ENCODE peak calls at places on chromosomes 3 and 15, in eight cellular contexts. Q, X, N, R, C, P, T and Y are unnamed samples.

GRCh38 chr3:123816673-123817207 is 67.4 kb downstream of the MYLK start:
- DNase-seq in Q (no peak), X (peak), N (no peak), R (peak), C (peak), P (peak), T (no peak), Y (peak)

GRCh38 chr15:33553157-33553556 is 242.4 kb downstream of the RYR3 start:
- DNase-seq in Q (no peak), X (no peak), N (no peak), R (no peak), C (no peak), P (peak), T (no peak), Y (no peak)

GRCh38 chr3:62248831-62249776 is 124.2 kb downstream of the FEZF2 start:
- DNase-seq in Q (peak), X (no peak), N (no peak), R (no peak), C (peak), P (no peak), T (no peak), Y (no peak)

GRCh38 chr3:39254806-39255449 is 24.9 kb downstream of the CX3CR1 start:
- DNase-seq in Q (no peak), X (peak), N (peak), R (no peak), C (peak), P (peak), T (no peak), Y (peak)

GRCh38 chr3:178159691-178160090 is 376.5 kb upstream of the KCNMB2 start:
- DNase-seq in Q (no peak), X (no peak), N (no peak), R (no peak), C (no peak), P (no peak), T (no peak), Y (peak)

GRCh38 chr15:32029409-32029861 is 880 bp upstream of the CHRNA7 start:
- DNase-seq in Q (peak), X (no peak), N (no peak), R (no peak), C (peak), P (no peak), T (no peak), Y (no peak)

GRCh38 chr3:43388909-43389308 is 102.6 kb downstream of the SNRK start:
- DNase-seq in Q (no peak), X (peak), N (no peak), R (no peak), C (no peak), P (no peak), T (no peak), Y (peak)

GRCh38 chr15:91258436-91258779 is 158.4 kb downstream of the SV2B start:
- DNase-seq in Q (no peak), X (no peak), N (no peak), R (no peak), C (no peak), P (no peak), T (no peak), Y (no peak)

GRCh38 chr3:124117486-124117885 is 125.6 kb upstream of the ROPN1 start:
- DNase-seq in Q (no peak), X (peak), N (no peak), R (peak), C (peak), P (peak), T (no peak), Y (peak)

GRCh38 chr15:43779016-43779415 is 2.2 kb upstream of the ELL3 start:
- DNase-seq in Q (no peak), X (no peak), N (no peak), R (no peak), C (no peak), P (no peak), T (no peak), Y (no peak)

DNA sequence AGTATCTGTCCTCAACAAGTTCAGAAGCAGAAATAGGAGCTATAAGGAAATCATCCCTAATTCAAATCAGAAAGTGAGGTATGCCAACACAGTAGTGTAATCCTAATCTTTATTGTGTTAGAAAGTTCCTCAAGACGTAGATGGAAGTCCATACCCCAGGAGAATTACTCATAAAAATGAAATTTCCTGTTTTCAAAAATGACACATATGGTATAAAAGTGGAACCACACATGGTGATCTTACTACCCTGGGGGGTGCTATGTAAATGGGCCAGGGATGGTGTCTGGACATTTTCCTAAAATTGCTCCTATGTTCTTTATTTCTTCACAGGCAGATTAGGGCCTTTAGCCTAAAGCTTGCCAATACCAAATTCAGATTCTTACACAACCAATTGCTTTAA is 204.1 kb downstream of the ARRDC4 start:
- DNase-seq in Q (no peak), X (no peak), N (peak), R (no peak), C (peak), P (peak), T (no peak), Y (no peak)
- H3K4me3 ChIP-seq in Q (no peak), X (no peak), N (no peak), R (no peak), C (no peak), P (no peak), T (no peak), Y (no peak)

DNA sequence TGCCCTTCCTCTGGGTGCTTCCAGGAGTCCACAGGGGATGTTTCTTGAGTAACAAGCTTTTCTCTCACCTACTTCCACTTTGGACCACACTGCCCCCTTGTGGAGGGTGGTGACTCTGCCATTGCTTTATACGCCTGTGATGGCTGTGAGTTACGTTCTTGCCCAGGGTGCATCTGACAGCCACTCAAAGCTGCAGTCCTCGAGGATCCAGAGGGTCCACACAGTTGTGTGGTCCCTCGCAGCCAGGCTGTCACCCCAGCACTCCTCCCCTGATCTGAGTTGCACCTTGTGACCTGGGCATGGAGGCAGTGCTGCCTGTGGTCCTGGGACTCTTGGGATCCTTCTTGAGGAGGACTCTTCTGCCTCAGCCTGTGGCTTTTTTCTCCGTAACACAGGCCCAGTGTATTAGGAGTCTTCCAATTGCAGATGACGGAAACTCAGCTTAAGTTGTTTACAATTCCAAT is 23.4 kb downstream of the FOXL2 start:
- DNase-seq in Q (peak), X (peak), N (peak), R (peak), C (peak), P (peak), T (no peak), Y (peak)
- TF ChIP-seq CTCF in Q (peak), X (peak), N (peak), R (peak), C (peak), P (peak), T (peak), Y (peak)

GRCh38 chr15:84750583-84751092 is 2.2 kb downstream of the ZNF592 start:
- DNase-seq in Q (no peak), X (no peak), N (no peak), R (no peak), C (no peak), P (no peak), T (no peak), Y (no peak)
- H3K4me3 ChIP-seq in Q (peak), X (peak), N (no peak), R (no peak), C (peak), P (no peak), T (peak), Y (peak)

GRCh38 chr3:87503901-87504498 is 227.6 kb upstream of the POU1F1 start:
- DNase-seq in Q (no peak), X (peak), N (peak), R (peak), C (peak), P (peak), T (no peak), Y (peak)
- TF ChIP-seq CTCF in Q (peak), X (peak), N (peak), R (peak), C (peak), P (peak), T (no peak), Y (peak)